ENCODE peak calls at places on chromosomes 16 and 17, in four cellular contexts. Y, H, I and Q are unnamed samples.
A peak's percentile ranks its signal among the peaks of the same experiment; 100 is the strongest.

GRCh38 chr16:51577621-51578303 is 426.7 kb upstream of the SALL1 start:
- DNase-seq in Y (peak; percentile 80), H (no peak), I (no peak), Q (no peak)

GRCh38 chr16:73093146-73094144 is 45.5 kb upstream of the ZFHX3 start:
- DNase-seq in Y (no peak), H (no peak), I (no peak), Q (peak; percentile 74)

GRCh38 chr17:76195281-76196096 is 44.8 kb downstream of the RNF157 start:
- DNase-seq in Y (no peak), H (no peak), I (no peak), Q (no peak)

GRCh38 chr16:75070055-75070841 is 46.3 kb downstream of the LDHD start:
- DNase-seq in Y (no peak), H (no peak), I (no peak), Q (no peak)

GRCh38 chr17:48472485-48473281 is 42.7 kb upstream of the SKAP1 start:
- DNase-seq in Y (peak; percentile 44), H (no peak), I (no peak), Q (peak; percentile 14)

GRCh38 chr17:65278050-65278819 is 141.1 kb downstream of the RGS9 start:
- DNase-seq in Y (peak; percentile 89), H (no peak), I (peak; percentile 66), Q (peak; percentile 78)

GRCh38 chr17:73191443-73192218 is 1.2 kb upstream of the COG1 start:
- DNase-seq in Y (peak; percentile 78), H (peak; percentile 40), I (peak; percentile 56), Q (peak; percentile 64)

GRCh38 chr16:66651965-66652364 is 44.6 kb downstream of the CMTM4 start:
- DNase-seq in Y (no peak), H (no peak), I (no peak), Q (no peak)

GRCh38 chr17:40810505-40810904 is 10.7 kb upstream of the KRT28 start:
- DNase-seq in Y (no peak), H (no peak), I (no peak), Q (no peak)

GRCh38 chr17:19365499-19365817 is 2.9 kb upstream of the B9D1 start:
- DNase-seq in Y (no peak), H (no peak), I (no peak), Q (no peak)

GRCh38 chr17:21160401-21160800 is 33.6 kb downstream of the DHRS7B start:
- DNase-seq in Y (no peak), H (no peak), I (no peak), Q (no peak)

GRCh38 chr17:74610108-74610507 is 13.4 kb downstream of the CD300E start:
- DNase-seq in Y (peak; percentile 45), H (no peak), I (peak; percentile 24), Q (no peak)

GRCh38 chr17:77675816-77676799 is 282.4 kb upstream of the TNRC6C start:
- DNase-seq in Y (peak; percentile 83), H (no peak), I (peak; percentile 26), Q (no peak)

GRCh38 chr16:47018223-47018891 is 44.9 kb upstream of the DNAJA2 start:
- DNase-seq in Y (peak; percentile 63), H (no peak), I (peak; percentile 35), Q (peak; percentile 7)

GRCh38 chr17:20156196-20157077 is 147.3 kb downstream of the SPECC1 start:
- DNase-seq in Y (no peak), H (peak; percentile 48), I (peak; percentile 29), Q (peak; percentile 10)

GRCh38 chr17:78736526-78737079 is 45.5 kb downstream of the CYTH1 start:
- DNase-seq in Y (peak; percentile 75), H (no peak), I (no peak), Q (no peak)

GRCh38 chr16:57999366-57999970 is 1.0 kb downstream of the ZNF319 start:
- DNase-seq in Y (no peak), H (peak; percentile 9), I (no peak), Q (no peak)

GRCh38 chr16:67884684-67885083 is at the start of gene NRN1L:
- DNase-seq in Y (peak; percentile 97), H (peak; percentile 83), I (peak; percentile 75), Q (peak; percentile 84)

GRCh38 chr16:28846933-28847273 is 755 bp upstream of the TUFM start:
- DNase-seq in Y (no peak), H (no peak), I (no peak), Q (no peak)

GRCh38 chr16:30567160-30567990 is 4.1 kb downstream of the ZNF688 start:
- DNase-seq in Y (no peak), H (no peak), I (no peak), Q (no peak)

GRCh38 chr17:36750316-36750885 is 149.0 kb downstream of the MRM1 start:
- DNase-seq in Y (no peak), H (no peak), I (no peak), Q (no peak)

GRCh38 chr17:7579001-7579838 is at the start of gene CD68:
- DNase-seq in Y (peak; percentile 90), H (peak; percentile 51), I (no peak), Q (peak; percentile 79)